ENCODE peak calls at places on chromosomes 5 and 9, in six cellular contexts. L, I, X, F, O and T are unnamed samples.

GRCh38 chr5:132493241-132493640 is 2.7 kb upstream of the IRF1 start:
- DNase-seq in L (no peak), I (no peak), X (no peak), F (no peak), O (no peak), T (no peak)

GRCh38 chr5:133552925-133553525 is 59.3 kb downstream of the FSTL4 start:
- DNase-seq in L (peak), I (peak), X (no peak), F (peak), O (peak), T (peak)

GRCh38 chr5:124908603-124909451 is 162.4 kb upstream of the ZNF608 start:
- DNase-seq in L (no peak), I (peak), X (peak), F (no peak), O (no peak), T (no peak)

GRCh38 chr9:130268521-130269131 is 3.1 kb downstream of the HMCN2 start:
- DNase-seq in L (no peak), I (no peak), X (no peak), F (no peak), O (no peak), T (no peak)

GRCh38 chr5:136058031-136058971 is 29.5 kb downstream of the TGFBI start:
- DNase-seq in L (no peak), I (peak), X (no peak), F (peak), O (no peak), T (no peak)

GRCh38 chr9:82957526-82958379 is 105.2 kb downstream of the RASEF start:
- DNase-seq in L (no peak), I (no peak), X (no peak), F (no peak), O (no peak), T (no peak)

GRCh38 chr5:13771011-13771571 is 173.4 kb downstream of the DNAH5 start:
- DNase-seq in L (no peak), I (no peak), X (no peak), F (no peak), O (no peak), T (no peak)

GRCh38 chr5:3347741-3348140 is 247.9 kb upstream of the IRX1 start:
- DNase-seq in L (no peak), I (no peak), X (no peak), F (no peak), O (no peak), T (no peak)

GRCh38 chr5:124783794-124784193 is 37.4 kb upstream of the ZNF608 start:
- DNase-seq in L (no peak), I (no peak), X (no peak), F (no peak), O (no peak), T (no peak)

GRCh38 chr9:15213249-15213648 is 93.8 kb downstream of the TTC39B start:
- DNase-seq in L (no peak), I (no peak), X (no peak), F (no peak), O (no peak), T (no peak)

GRCh38 chr9:120925535-120926396 is 830 bp downstream of the TRAF1 start:
- DNase-seq in L (no peak), I (no peak), X (peak), F (no peak), O (peak), T (no peak)

GRCh38 chr5:110896901-110897300 is 158.1 kb downstream of the SLC25A46 start:
- DNase-seq in L (no peak), I (no peak), X (no peak), F (no peak), O (no peak), T (no peak)

GRCh38 chr9:4939118-4939561 is 45.9 kb upstream of the JAK2 start:
- DNase-seq in L (no peak), I (no peak), X (peak), F (no peak), O (no peak), T (no peak)

GRCh38 chr5:158905281-158905680 is 194.4 kb downstream of the EBF1 start:
- DNase-seq in L (no peak), I (no peak), X (no peak), F (no peak), O (no peak), T (no peak)

GRCh38 chr5:65334077-65334476 is 147.6 kb downstream of the ADAMTS6 start:
- DNase-seq in L (no peak), I (no peak), X (no peak), F (no peak), O (no peak), T (no peak)

GRCh38 chr5:147483197-147483790 is 26.6 kb downstream of the DPYSL3 start:
- DNase-seq in L (no peak), I (no peak), X (no peak), F (no peak), O (no peak), T (no peak)

GRCh38 chr9:80146466-80146865 is 574.7 kb downstream of the TLE4 start:
- DNase-seq in L (no peak), I (no peak), X (no peak), F (no peak), O (no peak), T (peak)

GRCh38 chr9:37422289-37423104 is at the start of gene GRHPR:
- DNase-seq in L (no peak), I (peak), X (no peak), F (peak), O (peak), T (no peak)

DNA sequence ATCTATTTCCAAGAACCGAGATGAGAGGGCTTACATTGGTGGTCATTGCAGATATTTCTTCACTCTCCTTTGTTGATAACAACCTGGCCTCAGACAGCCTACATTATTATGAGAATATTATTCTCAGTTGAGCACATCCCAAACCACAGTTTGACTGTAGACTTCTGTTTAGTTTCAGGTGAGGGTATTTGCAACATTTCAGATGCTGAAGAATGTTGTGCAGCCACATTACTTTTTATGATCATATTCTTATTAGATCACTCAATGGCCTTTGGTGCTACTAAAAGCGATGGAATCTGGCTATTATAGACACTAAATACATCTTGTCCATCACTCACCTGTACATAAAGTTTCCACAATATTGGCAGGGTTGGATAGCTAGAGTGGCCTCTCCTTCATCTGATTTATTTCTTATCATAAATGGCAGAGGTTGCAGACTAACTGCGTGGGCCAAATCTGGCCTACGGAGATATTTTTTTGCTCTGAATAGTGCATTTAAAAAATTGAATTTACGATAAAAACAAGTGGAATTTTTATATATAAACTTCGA is 26.2 kb upstream of the RICTOR start:
- DNase-seq in L (no peak), I (no peak), X (no peak), F (no peak), O (no peak), T (no peak)
- H3K9ac ChIP-seq in L (no peak), I (peak), X (no peak), F (no peak), O (no peak), T (no peak)

GRCh38 chr5:175547810-175548209 is 69.5 kb downstream of the SFXN1 start:
- DNase-seq in L (no peak), I (no peak), X (no peak), F (no peak), O (no peak), T (no peak)
- TF ChIP-seq ZNF274 in L (no peak), I (no peak), X (no peak), F (no peak), O (no peak), T (no peak)

DNA sequence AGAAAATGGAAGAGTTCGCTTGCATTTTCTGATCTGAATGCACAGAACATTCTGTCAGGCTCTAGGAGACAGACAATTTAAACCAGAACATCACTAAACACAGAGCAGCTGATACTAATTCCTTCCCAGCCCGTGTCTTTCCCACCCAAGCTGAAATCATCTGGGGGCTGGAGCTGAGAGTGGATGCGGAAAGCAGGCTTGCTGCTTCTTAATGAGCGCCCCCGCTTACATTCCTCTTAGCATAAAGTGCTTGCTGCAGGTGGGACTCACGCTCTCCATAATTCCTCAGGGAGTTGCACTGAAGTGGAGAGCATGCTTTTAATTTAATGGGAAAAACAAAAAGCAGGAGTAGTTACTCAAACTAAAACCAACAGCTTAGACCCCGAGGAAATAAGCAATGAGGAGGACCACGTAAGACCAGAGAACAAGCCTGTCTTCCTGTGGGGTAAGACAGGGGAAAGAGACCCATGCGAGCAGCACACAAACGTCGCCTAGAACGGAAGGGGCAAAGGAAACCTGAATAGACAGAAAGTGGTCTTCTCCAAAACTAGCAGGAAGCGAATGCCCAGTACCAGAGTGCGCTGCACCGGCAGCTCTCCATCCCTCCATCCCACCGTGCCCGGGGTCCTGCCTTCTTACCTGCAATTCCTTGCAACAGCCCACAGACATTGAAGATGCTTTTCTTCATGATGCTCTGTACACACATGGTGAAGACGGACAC is 139.3 kb downstream of the LHFPL2 start:
- DNase-seq in L (no peak), I (no peak), X (no peak), F (no peak), O (no peak), T (no peak)
- H3K9ac ChIP-seq in L (no peak), I (no peak), X (no peak), F (no peak), O (peak), T (no peak)

GRCh38 chr9:129177443-129177790 is 644 bp downstream of the IER5L start:
- DNase-seq in L (no peak), I (no peak), X (no peak), F (no peak), O (no peak), T (no peak)
- TF ChIP-seq ZNF274 in L (no peak), I (no peak), X (no peak), F (no peak), O (no peak), T (no peak)

GRCh38 chr9:128420651-128421473 is at the start of gene CERCAM:
- DNase-seq in L (no peak), I (peak), X (no peak), F (no peak), O (peak), T (no peak)

GRCh38 chr9:128419061-128419925 is 1.4 kb upstream of the CERCAM start:
- DNase-seq in L (no peak), I (no peak), X (no peak), F (no peak), O (no peak), T (no peak)

GRCh38 chr9:128422783-128423150 is 2.1 kb downstream of the CERCAM start:
- DNase-seq in L (no peak), I (no peak), X (no peak), F (no peak), O (no peak), T (no peak)

GRCh38 chr9:128421474-128422010 is 885 bp downstream of the CERCAM start:
- DNase-seq in L (no peak), I (no peak), X (no peak), F (no peak), O (peak), T (no peak)

DNA sequence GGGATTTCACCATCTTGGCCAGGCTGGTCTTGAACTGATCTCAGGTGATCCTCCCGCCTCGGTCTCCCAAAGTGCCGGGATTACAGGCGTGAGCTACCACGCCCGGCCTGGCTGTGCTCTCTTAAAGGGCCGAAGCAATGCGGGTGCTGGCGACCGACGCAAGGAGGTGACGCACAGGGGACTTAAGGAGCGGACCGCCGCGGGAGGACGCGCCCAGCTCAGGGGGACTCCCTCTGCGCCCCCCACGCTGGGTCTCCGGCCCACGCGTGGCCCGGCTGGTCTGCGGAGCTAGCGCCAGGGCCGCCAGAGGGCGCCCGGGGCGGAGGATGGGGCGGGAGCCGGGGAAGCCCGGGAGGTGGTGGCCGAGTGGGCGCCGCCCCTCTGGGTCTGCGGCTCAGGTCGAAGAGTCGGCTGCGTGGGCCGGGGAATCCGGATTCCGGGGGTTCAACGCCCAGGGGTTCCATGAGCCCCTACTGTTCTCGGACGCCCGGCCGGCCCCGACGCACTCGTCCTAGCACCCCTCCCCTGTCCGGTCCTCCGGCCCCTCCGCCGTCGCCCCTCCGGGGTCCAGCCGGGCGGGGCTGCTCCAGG is 502 bp upstream of the CERCAM start:
- DNase-seq in L (no peak), I (peak), X (no peak), F (no peak), O (peak), T (no peak)
- H3K9ac ChIP-seq in L (no peak), I (peak), X (peak), F (peak), O (peak), T (peak)

DNA sequence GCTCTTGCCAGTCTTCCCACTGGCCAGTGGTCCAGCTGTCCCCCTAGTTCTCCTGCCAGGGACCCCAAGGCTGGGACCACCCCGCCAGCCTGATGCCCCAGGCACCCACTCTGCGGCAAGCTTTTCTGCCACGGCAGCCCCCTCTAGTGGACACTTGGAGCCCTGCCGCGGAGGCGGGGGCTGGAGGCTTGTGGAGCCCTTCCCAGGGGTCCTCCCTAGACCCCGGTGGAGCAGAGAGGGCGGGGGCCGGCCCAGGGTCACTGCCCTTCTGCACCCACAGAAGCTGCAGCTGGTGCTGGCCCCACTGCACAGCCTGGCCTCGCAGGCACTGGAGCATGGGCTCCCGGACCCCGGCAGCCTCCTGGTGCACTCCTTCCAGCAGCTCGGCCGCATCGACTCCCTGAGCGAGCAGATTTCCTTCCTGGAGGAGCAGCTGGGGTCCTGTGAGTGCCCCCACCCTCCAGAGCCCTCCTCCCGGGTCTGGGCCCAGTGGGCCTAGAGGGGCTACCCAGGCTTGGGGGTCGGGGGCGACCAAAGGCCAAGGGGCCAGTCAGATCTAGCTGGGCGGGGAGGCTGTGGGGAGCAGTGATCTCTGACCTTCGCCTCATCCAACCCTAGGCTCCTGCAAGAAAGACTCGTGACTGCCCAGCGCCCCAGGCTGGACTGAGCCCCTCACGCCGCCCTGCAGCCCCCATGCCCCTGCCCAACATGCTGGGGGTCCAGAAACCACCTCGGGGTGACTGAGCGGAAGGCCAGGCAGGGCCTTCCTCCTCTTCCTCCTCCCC is 9.1 kb downstream of the EGFL7 start:
- DNase-seq in L (no peak), I (no peak), X (no peak), F (no peak), O (peak), T (no peak)
- TF ChIP-seq ZNF274 in L (no peak), I (no peak), X (no peak), F (no peak), O (no peak), T (no peak)

GRCh38 chr5:57537831-57538230 is 55.2 kb upstream of the ACTBL2 start:
- DNase-seq in L (no peak), I (no peak), X (no peak), F (no peak), O (no peak), T (no peak)
- H3K9ac ChIP-seq in L (no peak), I (no peak), X (no peak), F (no peak), O (no peak), T (no peak)

GRCh38 chr9:134025606-134026541 is 593 bp downstream of the BRD3OS start:
- DNase-seq in L (no peak), I (peak), X (no peak), F (no peak), O (peak), T (peak)
- TF ChIP-seq ZNF274 in L (no peak), I (no peak), X (no peak), F (no peak), O (no peak), T (no peak)

DNA sequence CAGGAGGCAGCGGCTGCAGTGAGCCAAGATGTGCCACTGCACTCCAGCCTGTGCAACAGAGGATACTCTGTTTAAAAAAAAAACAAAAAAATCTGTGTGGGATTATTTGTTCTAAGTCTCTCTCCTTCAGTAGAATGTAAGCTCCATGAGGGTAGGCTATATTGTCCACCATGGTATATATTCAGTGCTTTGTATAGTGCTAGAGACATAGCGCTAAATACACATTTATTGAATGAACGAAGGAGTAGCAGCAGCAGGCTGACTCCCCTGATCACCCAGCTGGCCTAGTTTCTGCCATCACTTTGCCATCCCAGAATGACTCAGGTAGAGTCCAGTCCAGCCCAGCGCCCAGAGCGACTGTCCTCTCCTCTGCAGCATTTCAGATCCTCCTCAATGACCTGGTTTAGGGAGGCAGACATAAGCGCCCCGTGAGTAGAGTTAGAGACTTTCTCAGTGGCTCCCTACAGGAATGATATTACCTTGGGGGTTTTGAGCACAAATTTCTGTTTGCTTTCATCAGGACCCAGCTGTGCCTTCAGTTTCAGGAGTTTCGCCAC is 716 bp downstream of the HARS1 start:
- DNase-seq in L (no peak), I (no peak), X (no peak), F (peak), O (no peak), T (no peak)
- H3K9ac ChIP-seq in L (peak), I (peak), X (peak), F (peak), O (peak), T (peak)